ENCODE peak calls at places on chromosome 13, in eight cellular contexts. X is dorsolateral prefrontal cortex, W is cardiac muscle cell, Z is brain microvascular endothelial cell, E is colonic mucosa, Q is adrenal gland, P is upper lobe of left lung, J is heart right ventricle. H is an unnamed sample.

GRCh38 chr13:73421310-73421912 is 362.6 kb downstream of the KLF5 start:
- DNase-seq in X (no peak), W (no peak), Z (no peak), E (peak; percentile 48), Q (no peak), P (no peak), J (no peak), H (peak; percentile 77)

GRCh38 chr13:89900104-89900760 is 1447.3 kb upstream of the MIR17HG start:
- DNase-seq in X (no peak), W (no peak), Z (no peak), E (no peak), Q (no peak), P (no peak), J (no peak), H (peak; percentile 4)

GRCh38 chr13:64538711-64539110 is 2691.4 kb downstream of the PCDH9 start:
- DNase-seq in X (no peak), W (no peak), Z (no peak), E (no peak), Q (no peak), P (no peak), J (no peak), H (no peak)

GRCh38 chr13:48580185-48580803 is 47.4 kb upstream of the RCBTB2 start:
- DNase-seq in X (no peak), W (peak; percentile 75), Z (peak; percentile 53), E (peak; percentile 90), Q (peak; percentile 69), P (no peak), J (peak; percentile 87), H (peak; percentile 47)

GRCh38 chr13:101916758-101917474 is 464.4 kb downstream of the ITGBL1 start:
- DNase-seq in X (no peak), W (peak; percentile 16), Z (no peak), E (no peak), Q (no peak), P (peak; percentile 81), J (no peak), H (no peak)

GRCh38 chr13:105960326-105960725 is 575.1 kb downstream of the EFNB2 start:
- DNase-seq in X (no peak), W (no peak), Z (no peak), E (no peak), Q (no peak), P (no peak), J (no peak), H (no peak)

GRCh38 chr13:96090240-96091101 is 564 bp downstream of the HS6ST3 start:
- DNase-seq in X (peak; percentile 46), W (peak; percentile 57), Z (no peak), E (no peak), Q (peak; percentile 18), P (peak; percentile 83), J (no peak), H (peak; percentile 14)

GRCh38 chr13:46202188-46202795 is 9.4 kb upstream of the LRRC63 start:
- DNase-seq in X (no peak), W (no peak), Z (no peak), E (no peak), Q (no peak), P (no peak), J (no peak), H (no peak)

GRCh38 chr13:74710006-74710405 is 575.8 kb upstream of the KLF12 start:
- DNase-seq in X (no peak), W (no peak), Z (no peak), E (no peak), Q (no peak), P (no peak), J (no peak), H (no peak)

GRCh38 chr13:41137951-41138350 is 5.3 kb upstream of the KBTBD6 start:
- DNase-seq in X (no peak), W (no peak), Z (peak; percentile 33), E (no peak), Q (no peak), P (no peak), J (no peak), H (peak; percentile 46)

GRCh38 chr13:94115054-94115453 is 364.4 kb downstream of the DCT start:
- DNase-seq in X (no peak), W (no peak), Z (no peak), E (no peak), Q (no peak), P (no peak), J (no peak), H (no peak)
- TF ChIP-seq CTCF in X (no peak), W (no peak), Z (peak; percentile 21), E (no peak), Q (no peak), P (no peak), J (no peak), H (no peak)

GRCh38 chr13:99015606-99016520 is 38.0 kb upstream of the DOCK9 start:
- DNase-seq in X (no peak), W (no peak), Z (no peak), E (no peak), Q (no peak), P (no peak), J (no peak), H (no peak)

GRCh38 chr13:99012539-99012938 is 34.7 kb upstream of the DOCK9 start:
- DNase-seq in X (no peak), W (no peak), Z (no peak), E (no peak), Q (no peak), P (no peak), J (no peak), H (no peak)

GRCh38 chr13:99013951-99014350 is 36.1 kb upstream of the DOCK9 start:
- DNase-seq in X (no peak), W (no peak), Z (no peak), E (no peak), Q (no peak), P (peak; percentile 15), J (no peak), H (no peak)

GRCh38 chr13:99018418-99019180 is 40.7 kb upstream of the DOCK9 start:
- DNase-seq in X (no peak), W (no peak), Z (no peak), E (no peak), Q (no peak), P (no peak), J (no peak), H (no peak)

DNA sequence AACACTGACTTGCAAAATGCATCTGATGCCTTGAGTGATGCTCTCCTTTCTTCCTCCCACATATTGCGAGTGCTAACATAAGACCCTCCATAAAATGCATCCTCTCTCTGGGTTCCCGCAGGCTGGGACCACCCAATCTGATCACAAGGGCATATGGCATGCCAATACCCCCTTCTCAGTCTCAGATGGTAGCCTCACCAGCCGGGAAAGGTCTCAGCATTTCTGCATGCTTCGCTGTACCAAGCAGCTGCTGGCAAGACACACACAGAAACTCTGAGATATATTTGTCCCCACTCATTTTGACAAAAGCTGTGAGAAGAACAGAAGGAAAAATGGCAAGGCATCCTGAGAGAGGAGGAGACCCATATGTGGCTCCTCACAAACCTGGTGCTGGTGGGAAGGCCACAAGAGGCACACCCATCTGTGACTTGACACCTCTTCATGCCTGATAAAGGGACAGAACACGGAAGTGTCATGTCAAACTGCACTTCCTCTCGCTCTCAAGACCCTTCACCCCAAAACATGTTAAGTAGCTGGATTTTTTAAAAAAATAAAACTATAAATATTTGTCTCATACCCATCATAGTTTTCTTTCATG is 36.6 kb upstream of the DOCK9 start:
- DNase-seq in X (no peak), W (no peak), Z (no peak), E (no peak), Q (no peak), P (no peak), J (no peak), H (no peak)
- H3K27ac ChIP-seq in X (peak overlapping the region; percentile 57), W (no peak overlapping the region), Z (no peak overlapping the region), E (no peak overlapping the region), Q (no peak overlapping the region), P (no peak overlapping the region), J (no peak overlapping the region), H (no peak overlapping the region)

DNA sequence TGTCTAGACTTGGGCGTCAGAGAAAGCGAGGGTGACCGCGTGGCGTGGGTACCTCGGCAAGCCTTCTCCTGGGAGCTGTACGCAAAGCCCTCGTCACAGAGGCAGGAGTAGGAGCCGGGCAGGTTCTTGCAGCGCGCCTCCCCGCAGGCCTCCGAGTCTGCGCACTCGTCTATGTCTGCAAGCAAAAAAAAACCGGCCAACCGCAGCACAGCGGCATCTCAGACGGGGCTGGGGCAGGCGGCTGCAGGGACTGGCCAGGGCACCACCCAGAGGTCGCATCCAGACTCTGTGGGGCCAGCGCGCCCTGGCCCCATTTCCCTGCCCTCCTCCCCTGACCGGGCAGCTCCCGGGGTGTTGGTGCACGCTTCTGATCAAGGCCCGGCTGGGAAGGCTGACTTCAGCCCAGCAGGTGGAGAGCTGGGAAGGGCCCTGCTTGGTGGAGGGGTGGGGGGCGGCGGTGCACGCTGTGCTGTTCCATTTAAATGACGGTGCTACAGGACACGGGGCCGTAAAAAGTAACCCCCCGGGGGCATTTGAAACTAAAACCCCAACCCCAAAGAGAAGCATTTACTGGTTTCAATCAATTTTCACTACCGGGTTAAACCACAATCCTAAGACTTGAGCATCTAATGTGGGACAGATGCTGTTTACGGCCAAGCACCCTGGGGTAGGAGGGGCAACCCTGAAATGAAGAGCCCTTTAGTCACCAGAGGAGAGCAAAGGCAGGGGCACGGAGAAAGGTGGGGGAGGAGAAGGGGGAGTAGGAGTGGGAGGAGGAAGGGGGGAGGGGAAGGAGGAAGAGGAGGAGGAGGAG is 28.2 kb downstream of the GAS6 start:
- DNase-seq in X (no peak), W (no peak), Z (no peak), E (no peak), Q (no peak), P (peak; percentile 74), J (no peak), H (no peak)
- TF ChIP-seq CTCF in X (no peak), W (no peak), Z (no peak), E (no peak), Q (no peak), P (no peak), J (no peak), H (no peak)

GRCh38 chr13:26221399-26221720 is 754 bp downstream of the RNF6 start:
- DNase-seq in X (no peak), W (no peak), Z (no peak), E (no peak), Q (no peak), P (peak; percentile 85), J (no peak), H (no peak)
- H3K27ac ChIP-seq in X (peak overlapping the region; percentile 97), W (peak overlapping the region; percentile 97), Z (peak overlapping the region; percentile 92), E (peak overlapping the region; percentile 96), Q (peak overlapping the region; percentile 79), P (peak overlapping the region; percentile 99), J (peak overlapping the region; percentile 92), H (peak overlapping the region; percentile 95)